ENCODE peak calls at places on chromosomes 16 and 17, in five cellular contexts. F is ovary, C is dorsolateral prefrontal cortex, L is HL-60, X is PC-3. Y is an unnamed sample.

GRCh38 chr17:1882836-1883235 is 53.0 kb downstream of the RPA1 start:
- DNase-seq in F (no peak), C (no peak), L (no peak), X (peak), Y (no peak)

GRCh38 chr17:41784207-41784744 is 2.2 kb downstream of the JUP start:
- DNase-seq in F (no peak), C (no peak), L (peak), X (peak), Y (no peak)

GRCh38 chr16:17316005-17316404 is 154.8 kb downstream of the XYLT1 start:
- DNase-seq in F (no peak), C (no peak), L (no peak), X (no peak), Y (no peak)

GRCh38 chr17:53058031-53058430 is 764.7 kb upstream of the KIF2B start:
- DNase-seq in F (no peak), C (no peak), L (no peak), X (no peak), Y (no peak)

GRCh38 chr17:20988001-20988641 is 54.7 kb downstream of the USP22 start:
- DNase-seq in F (no peak), C (no peak), L (no peak), X (no peak), Y (no peak)

GRCh38 chr16:66471696-66472393 is 44.8 kb downstream of the BEAN1 start:
- DNase-seq in F (no peak), C (no peak), L (no peak), X (no peak), Y (no peak)

GRCh38 chr17:3964203-3965122 is at the start of gene ATP2A3:
- DNase-seq in F (no peak), C (no peak), L (no peak), X (no peak), Y (peak)

GRCh38 chr17:2055494-2056220 is 754 bp downstream of the HIC1 start:
- DNase-seq in F (peak), C (no peak), L (no peak), X (no peak), Y (peak)

GRCh38 chr17:78892936-78893379 is 10.0 kb downstream of the CEP295NL start:
- DNase-seq in F (no peak), C (no peak), L (peak), X (no peak), Y (no peak)

GRCh38 chr17:50842506-50843149 is 7.2 kb downstream of the WFIKKN2 start:
- DNase-seq in F (no peak), C (no peak), L (no peak), X (no peak), Y (no peak)

GRCh38 chr16:29306201-29306600 is 100.3 kb downstream of the NPIPB11 start:
- DNase-seq in F (no peak), C (no peak), L (no peak), X (no peak), Y (no peak)

GRCh38 chr17:19753049-19753444 is 4.9 kb upstream of the ALDH3A1 start:
- DNase-seq in F (no peak), C (peak), L (peak), X (peak), Y (no peak)

GRCh38 chr16:84832488-84833141 is 12.8 kb downstream of the CRISPLD2 start:
- DNase-seq in F (peak), C (no peak), L (no peak), X (no peak), Y (no peak)

GRCh38 chr17:27356091-27356705 is 62.3 kb downstream of the WSB1 start:
- DNase-seq in F (no peak), C (no peak), L (no peak), X (no peak), Y (no peak)

GRCh38 chr17:71633391-71633849 is 487.4 kb upstream of the SOX9 start:
- DNase-seq in F (no peak), C (no peak), L (no peak), X (peak), Y (no peak)

GRCh38 chr17:1485311-1485747 is 7.2 kb downstream of the MYO1C start:
- DNase-seq in F (peak), C (no peak), L (no peak), X (peak), Y (no peak)

GRCh38 chr16:65002265-65002664 is 119.6 kb downstream of the CDH11 start:
- DNase-seq in F (no peak), C (no peak), L (no peak), X (no peak), Y (no peak)

GRCh38 chr17:76402711-76403110 is 18.3 kb downstream of the SPHK1 start:
- DNase-seq in F (no peak), C (no peak), L (no peak), X (no peak), Y (no peak)

GRCh38 chr17:27552467-27552779 is 78.6 kb upstream of the LGALS9 start:
- DNase-seq in F (no peak), C (no peak), L (no peak), X (peak), Y (no peak)

GRCh38 chr16:21566891-21567414 is 32.4 kb upstream of the METTL9 start:
- DNase-seq in F (no peak), C (no peak), L (no peak), X (no peak), Y (no peak)

GRCh38 chr17:36921131-36921851 is 16.0 kb upstream of the LHX1 start:
- DNase-seq in F (no peak), C (no peak), L (no peak), X (peak), Y (no peak)

GRCh38 chr17:812638-813204 is 30.6 kb downstream of the MRM3 start:
- DNase-seq in F (no peak), C (no peak), L (no peak), X (no peak), Y (no peak)

GRCh38 chr17:39995438-39995837 is 14.8 kb downstream of the PSMD3 start:
- DNase-seq in F (no peak), C (no peak), L (no peak), X (peak), Y (no peak)

GRCh38 chr17:42603318-42603717 is 5.9 kb downstream of the RETREG3 start:
- DNase-seq in F (no peak), C (no peak), L (no peak), X (no peak), Y (no peak)

GRCh38 chr16:57639172-57639571 is 10.7 kb downstream of the ADGRG1 start:
- DNase-seq in F (no peak), C (peak), L (no peak), X (no peak), Y (no peak)

GRCh38 chr16:59886021-59886420 is 1151.9 kb upstream of the GOT2 start:
- DNase-seq in F (no peak), C (no peak), L (no peak), X (peak), Y (no peak)

GRCh38 chr17:40915199-40915661 is 22.2 kb downstream of the KRT23 start:
- DNase-seq in F (no peak), C (no peak), L (peak), X (peak), Y (no peak)

GRCh38 chr16:84194470-84195200 is 3.7 kb downstream of the ADAD2 start:
- DNase-seq in F (no peak), C (no peak), L (no peak), X (no peak), Y (peak)

GRCh38 chr17:81928497-81929252 is 1.1 kb upstream of the MAFG start:
- DNase-seq in F (no peak), C (no peak), L (no peak), X (peak), Y (no peak)

GRCh38 chr17:49834118-49834743 is 13.6 kb downstream of the TAC4 start:
- DNase-seq in F (no peak), C (no peak), L (no peak), X (no peak), Y (no peak)
- H3K27ac ChIP-seq in F (no peak), C (no peak), L (no peak), X (no peak), Y (no peak)

DNA sequence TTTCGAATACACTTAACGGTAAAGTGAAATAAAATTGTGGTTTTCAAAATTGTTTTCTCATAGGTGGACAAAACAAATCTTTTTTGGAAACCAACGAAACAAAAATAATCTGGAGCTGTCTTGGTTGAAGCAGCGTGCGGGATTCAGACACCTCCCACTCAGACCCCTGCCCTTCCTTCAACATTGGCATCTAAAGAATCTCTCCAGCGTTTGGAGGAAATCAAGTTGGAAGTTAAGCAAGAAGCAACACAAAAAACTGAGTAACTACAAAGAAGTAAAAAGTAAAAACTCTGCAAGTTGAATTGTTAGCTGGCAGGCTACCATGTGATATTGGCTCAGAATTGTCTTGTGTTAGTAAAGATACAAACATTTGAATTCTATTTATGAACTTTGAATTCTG is 360.9 kb upstream of the PMFBP1 start:
- DNase-seq in F (no peak), C (no peak), L (no peak), X (no peak), Y (no peak)
- TF ChIP-seq CTCF in F (no peak), C (no peak), L (no peak), X (no peak), Y (no peak)

DNA sequence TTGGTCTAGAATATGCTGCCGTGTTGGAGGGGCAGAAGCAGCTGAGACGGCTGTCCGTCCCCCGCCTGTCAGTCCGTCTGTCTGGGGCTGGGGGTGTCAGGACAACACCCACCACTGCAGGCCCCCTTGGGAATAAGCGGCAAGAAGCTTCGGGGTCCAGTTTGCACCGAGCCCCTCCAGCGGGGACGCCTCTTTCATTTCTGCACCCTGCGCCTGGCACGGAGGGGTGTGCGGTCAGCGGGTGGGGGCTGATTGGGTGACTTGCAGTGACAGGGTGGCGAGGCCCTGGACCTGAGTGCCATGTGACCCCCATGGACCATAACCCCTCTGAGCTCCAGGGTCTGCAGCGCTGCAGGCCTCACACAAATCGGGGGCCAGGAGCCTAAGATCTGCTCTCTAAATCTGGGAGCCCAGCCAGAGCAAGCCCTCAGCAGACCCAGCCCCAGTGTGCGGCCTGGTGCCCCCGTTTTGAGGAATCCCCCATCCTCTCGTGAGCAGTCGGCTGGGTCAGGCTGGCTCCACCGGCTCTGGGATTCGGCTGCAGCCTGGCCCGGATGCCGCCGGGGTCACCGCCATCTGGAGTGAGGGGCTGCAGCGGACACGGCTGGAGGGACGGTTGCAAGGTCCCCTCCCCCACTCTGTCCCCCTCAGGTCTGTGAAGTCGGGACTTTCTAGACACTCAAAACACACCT is 8.3 kb downstream of the CBFA2T3 start:
- DNase-seq in F (no peak), C (no peak), L (no peak), X (no peak), Y (no peak)
- H3K27ac ChIP-seq in F (no peak), C (no peak), L (no peak), X (no peak), Y (no peak)

GRCh38 chr16:86808863-86809444 is 230.6 kb downstream of the FOXL1 start:
- DNase-seq in F (no peak), C (no peak), L (no peak), X (no peak), Y (no peak)

GRCh38 chr16:86810062-86810461 is 231.7 kb downstream of the FOXL1 start:
- DNase-seq in F (no peak), C (no peak), L (no peak), X (no peak), Y (no peak)

GRCh38 chr16:86812363-86812970 is 234.1 kb downstream of the FOXL1 start:
- DNase-seq in F (no peak), C (no peak), L (no peak), X (no peak), Y (no peak)

GRCh38 chr16:86806838-86807351 is 228.5 kb downstream of the FOXL1 start:
- DNase-seq in F (no peak), C (no peak), L (no peak), X (no peak), Y (no peak)

DNA sequence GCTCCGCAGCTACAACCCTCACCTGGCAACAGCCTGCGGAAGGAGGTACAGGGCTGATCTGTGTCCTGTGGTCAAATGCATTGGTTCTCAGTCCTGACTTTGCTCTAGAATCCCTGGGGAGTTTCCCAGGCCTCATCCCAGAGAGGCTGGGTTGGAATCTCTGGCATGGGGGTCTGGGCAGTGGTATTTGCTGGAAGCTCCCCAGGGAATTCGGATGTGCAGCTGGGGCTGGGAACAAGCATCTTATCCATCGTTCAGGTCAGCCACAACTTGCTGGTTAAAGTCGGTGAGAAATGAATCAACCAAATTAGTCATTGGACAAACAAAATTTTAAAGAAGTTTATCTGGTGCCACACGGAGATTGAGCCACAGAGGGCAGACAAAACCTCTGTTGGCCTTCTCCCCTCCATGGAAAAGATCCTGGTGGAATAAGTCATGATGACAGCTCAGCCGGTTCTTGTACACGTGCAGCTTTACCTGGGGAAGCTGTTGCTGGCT is 231.2 kb downstream of the FOXL1 start:
- DNase-seq in F (no peak), C (no peak), L (no peak), X (peak), Y (no peak)
- TF ChIP-seq CTCF in F (no peak), C (no peak), L (no peak), X (peak), Y (no peak)

DNA sequence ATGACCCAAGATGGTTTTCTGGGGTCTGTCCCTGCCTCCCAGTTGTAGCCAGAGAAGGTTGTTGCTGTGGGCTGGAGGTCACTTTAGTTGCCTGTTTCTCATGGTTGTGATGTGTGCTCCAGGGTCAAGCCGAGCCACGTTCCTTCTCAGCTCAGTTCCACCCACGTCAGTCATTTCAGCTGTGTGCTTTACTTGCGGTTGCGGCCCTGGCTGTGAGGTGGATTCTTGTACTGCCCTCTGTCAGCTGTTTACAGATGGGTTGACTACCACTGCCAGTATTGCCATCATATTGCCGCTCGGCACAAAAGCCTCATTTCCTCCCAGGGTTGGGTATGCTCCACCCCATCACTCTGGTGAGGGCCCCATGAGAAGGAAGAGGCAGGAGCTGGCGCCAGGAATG is 24.8 kb downstream of the METTL22 start:
- DNase-seq in F (no peak), C (no peak), L (no peak), X (no peak), Y (no peak)
- H3K27ac ChIP-seq in F (no peak), C (no peak), L (no peak), X (no peak), Y (no peak)

GRCh38 chr17:5565808-5566207 is 18.5 kb downstream of the NLRP1 start:
- DNase-seq in F (no peak), C (no peak), L (no peak), X (no peak), Y (no peak)

GRCh38 chr17:5571281-5571680 is 13.0 kb downstream of the NLRP1 start:
- DNase-seq in F (no peak), C (no peak), L (no peak), X (no peak), Y (no peak)
- TF ChIP-seq CTCF in F (no peak), C (no peak), L (no peak), X (no peak), Y (no peak)

DNA sequence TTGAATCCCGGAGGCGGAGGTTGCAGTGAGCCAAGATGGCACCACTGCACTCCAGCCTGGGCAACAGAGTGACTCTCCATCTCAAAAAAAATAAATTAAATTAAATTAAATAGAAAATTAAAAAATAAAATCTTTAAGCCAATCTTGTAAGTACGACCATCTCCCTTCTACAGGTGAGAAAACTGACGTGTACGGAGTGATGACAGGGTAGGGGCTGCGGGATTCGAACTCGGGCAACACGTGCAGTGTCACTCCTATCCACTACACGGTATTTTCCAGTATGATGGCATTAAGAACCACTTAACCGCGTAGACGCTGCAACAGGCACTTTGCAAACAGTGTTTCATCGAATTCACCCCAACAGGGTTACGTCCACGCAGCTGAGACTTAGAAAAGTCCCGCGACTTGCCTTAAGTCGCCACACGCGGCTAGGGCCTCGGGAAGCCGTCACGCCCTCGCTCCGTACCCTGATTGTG is 691 bp downstream of the WDR59 start:
- DNase-seq in F (no peak), C (no peak), L (peak), X (peak), Y (no peak)
- H3K27ac ChIP-seq in F (peak), C (peak), L (peak), X (peak), Y (peak)